ENCODE peak calls at places on chromosome 14, in seven cellular contexts. H is H9, T is neuronal stem cell, P is IMR-90, S is mesenchymal stem cell, O is H1, Y is trophoblast cell. V is an unnamed sample.

GRCh38 chr14:72961579-72962335 is 35.5 kb downstream of the DCAF4 start:
- DNase-seq in Y (peak), H (no peak), P (peak), T (no peak), S (peak), O (no peak), V (peak)

GRCh38 chr14:64294672-64295413 is 672 bp upstream of the ESR2 start:
- DNase-seq in T (peak), Y (peak), O (peak), H (peak), S (peak), P (peak), V (peak)

GRCh38 chr14:93880025-93880820 is 46.9 kb upstream of the FAM181A start:
- DNase-seq in P (no peak), O (no peak), S (no peak), T (no peak), Y (no peak), H (no peak), V (peak)

GRCh38 chr14:68810173-68811153 is 17.6 kb upstream of the ZFP36L1 start:
- DNase-seq in T (no peak), H (no peak), S (no peak), Y (no peak), O (no peak), P (no peak), V (no peak)

GRCh38 chr14:96268426-96269358 is 12.7 kb downstream of the BDKRB1 start:
- DNase-seq in O (peak), S (peak), T (no peak), Y (no peak), P (peak), H (peak), V (no peak)

GRCh38 chr14:87745507-87746118 is 247.4 kb downstream of the GALC start:
- DNase-seq in T (peak), P (peak), O (peak), Y (peak), S (peak), H (peak), V (peak)

GRCh38 chr14:64707661-64708060 is 3.4 kb downstream of the PLEKHG3 start:
- DNase-seq in T (no peak), S (peak), P (peak), Y (peak), H (no peak), O (no peak), V (peak)

GRCh38 chr14:53304726-53305381 is 151.7 kb upstream of the DDHD1 start:
- DNase-seq in O (no peak), H (no peak), T (no peak), Y (no peak), P (peak), S (peak), V (no peak)

GRCh38 chr14:60163741-60164140 is 1.5 kb downstream of the DHRS7 start:
- DNase-seq in P (no peak), S (no peak), H (no peak), Y (no peak), O (no peak), T (no peak), V (no peak)

GRCh38 chr14:35366048-35366428 is 38.5 kb downstream of the NFKBIA start:
- DNase-seq in T (no peak), Y (peak), P (peak), O (no peak), H (no peak), S (peak), V (no peak)

GRCh38 chr14:58944226-58944769 is 244.2 kb upstream of the DAAM1 start:
- DNase-seq in T (no peak), H (no peak), S (no peak), P (no peak), O (no peak), Y (peak), V (peak)

GRCh38 chr14:50829472-50830043 is 1.4 kb downstream of the NIN start:
- DNase-seq in P (no peak), T (no peak), O (peak), H (peak), S (no peak), Y (no peak), V (peak)

GRCh38 chr14:21025374-21026151 is 702 bp upstream of the NDRG2 start:
- DNase-seq in S (no peak), P (no peak), O (peak), T (peak), Y (no peak), H (peak), V (peak)

GRCh38 chr14:93099187-93099586 is 16.5 kb downstream of the ITPK1 start:
- DNase-seq in H (no peak), Y (no peak), O (no peak), S (peak), P (no peak), T (no peak), V (no peak)

GRCh38 chr14:102785598-102785963 is 8.3 kb downstream of the TRAF3 start:
- DNase-seq in S (no peak), O (no peak), Y (no peak), H (no peak), T (no peak), P (no peak), V (no peak)

GRCh38 chr14:47044841-47045240 is 393.3 kb upstream of the RPL10L start:
- DNase-seq in T (peak), S (peak), Y (peak), H (peak), O (peak), P (no peak), V (peak)

GRCh38 chr14:61607570-61608244 is 87.6 kb upstream of the HIF1A start:
- DNase-seq in Y (no peak), S (no peak), H (peak), O (no peak), T (no peak), P (no peak), V (peak)

GRCh38 chr14:26765768-26766550 is 168.1 kb upstream of the NOVA1 start:
- DNase-seq in Y (peak), P (peak), T (peak), H (no peak), S (peak), O (no peak), V (peak)

GRCh38 chr14:88901991-88902390 is 77.5 kb downstream of the TTC8 start:
- DNase-seq in Y (no peak), P (no peak), H (no peak), T (no peak), S (no peak), O (no peak), V (no peak)

GRCh38 chr14:23366163-23366921 is 1.4 kb upstream of the EFS start:
- DNase-seq in H (peak), P (peak), T (peak), Y (peak), S (peak), O (peak), V (peak)

GRCh38 chr14:101731187-101732080 is 30.1 kb upstream of the PPP2R5C start:
- DNase-seq in H (peak), P (peak), O (no peak), S (peak), T (no peak), Y (peak), V (peak)

GRCh38 chr14:67442139-67442906 is 30.4 kb upstream of the PLEK2 start:
- DNase-seq in H (no peak), Y (no peak), P (no peak), O (no peak), T (no peak), S (no peak), V (no peak)

GRCh38 chr14:56205906-56206305 is 87.7 kb downstream of the PELI2 start:
- DNase-seq in P (no peak), T (no peak), O (no peak), S (no peak), H (no peak), Y (no peak), V (no peak)

GRCh38 chr14:22786685-22787084 is 20.2 kb downstream of the OXA1L start:
- DNase-seq in S (no peak), Y (no peak), P (no peak), T (no peak), O (no peak), H (no peak), V (no peak)

GRCh38 chr14:23828611-23829010 is 125.0 kb upstream of the DHRS4 start:
- DNase-seq in O (no peak), P (no peak), Y (no peak), T (no peak), H (no peak), S (no peak), V (no peak)

GRCh38 chr14:64185184-64185583 is 109.0 kb downstream of the ESR2 start:
- DNase-seq in Y (no peak), T (no peak), O (no peak), P (no peak), S (no peak), H (no peak), V (no peak)

GRCh38 chr14:60590907-60591510 is 58.3 kb downstream of the SIX1 start:
- DNase-seq in Y (no peak), O (no peak), S (no peak), P (peak), T (no peak), H (no peak), V (peak)

GRCh38 chr14:65356327-65356836 is 56.1 kb upstream of the FUT8 start:
- DNase-seq in H (peak), Y (peak), P (peak), T (no peak), O (no peak), S (peak), V (peak)

GRCh38 chr14:88987516-88987915 is 163.1 kb downstream of the TTC8 start:
- DNase-seq in Y (no peak), S (no peak), O (no peak), H (no peak), P (no peak), T (no peak), V (no peak)

GRCh38 chr14:64738306-64738879 is 34.2 kb downstream of the PLEKHG3 start:
- DNase-seq in P (no peak), T (no peak), H (no peak), O (no peak), Y (no peak), S (no peak), V (no peak)

GRCh38 chr14:55671641-55672040 is 91.6 kb downstream of the KTN1 start:
- DNase-seq in T (no peak), S (no peak), P (peak), Y (peak), O (no peak), H (no peak), V (no peak)

GRCh38 chr14:102517412-102518062 is 8.0 kb upstream of the ANKRD9 start:
- DNase-seq in S (no peak), Y (peak), O (peak), T (no peak), P (no peak), H (peak), V (no peak)

GRCh38 chr14:29757188-29757680 is 170.4 kb downstream of the PRKD1 start:
- DNase-seq in S (no peak), T (no peak), Y (no peak), P (no peak), O (no peak), H (no peak), V (peak)

GRCh38 chr14:54894995-54895394 is 7.6 kb downstream of the GCH1 start:
- DNase-seq in S (peak), Y (peak), P (peak), H (no peak), T (no peak), O (no peak), V (no peak)

GRCh38 chr14:35161231-35161630 is 38.9 kb downstream of the PRORP start:
- DNase-seq in P (peak), H (no peak), O (no peak), T (no peak), Y (peak), S (peak), V (no peak)

GRCh38 chr14:51095854-51096823 is 1.2 kb upstream of the TRIM9 start:
- DNase-seq in Y (peak), O (no peak), H (peak), T (peak), S (peak), P (peak), V (peak)

GRCh38 chr14:55101698-55102097 is 27.4 kb upstream of the LGALS3 start:
- DNase-seq in P (no peak), Y (no peak), T (no peak), H (no peak), S (no peak), O (no peak), V (no peak)

GRCh38 chr14:38521591-38521990 is 265.7 kb upstream of the CLEC14A start:
- DNase-seq in O (no peak), P (no peak), T (no peak), H (no peak), Y (no peak), S (no peak), V (no peak)
- H2AK5ac ChIP-seq in O (no peak), P (no peak), T (no peak), H (no peak), Y (no peak), S (no peak), V (no peak)

GRCh38 chr14:75995372-75996041 is 9.9 kb downstream of the IFT43 start:
- DNase-seq in T (no peak), H (no peak), S (no peak), Y (peak), P (peak), O (no peak), V (no peak)

GRCh38 chr14:75989134-75989533 is 3.6 kb downstream of the IFT43 start:
- DNase-seq in O (no peak), S (peak), Y (peak), P (peak), T (no peak), H (no peak), V (no peak)

GRCh38 chr14:75990297-75990696 is 4.7 kb downstream of the IFT43 start:
- DNase-seq in P (no peak), Y (no peak), H (no peak), T (no peak), O (no peak), S (no peak), V (no peak)

GRCh38 chr14:75993567-75994041 is 8.0 kb downstream of the IFT43 start:
- DNase-seq in P (no peak), O (no peak), H (no peak), S (no peak), Y (no peak), T (no peak), V (no peak)

GRCh38 chr14:75991753-75992152 is 6.2 kb downstream of the IFT43 start:
- DNase-seq in S (no peak), Y (no peak), P (peak), O (no peak), T (no peak), H (no peak), V (no peak)
- H3K4me2 ChIP-seq in S (no peak), Y (no peak), P (no peak), O (no peak), T (no peak), H (no peak), V (no peak)

DNA sequence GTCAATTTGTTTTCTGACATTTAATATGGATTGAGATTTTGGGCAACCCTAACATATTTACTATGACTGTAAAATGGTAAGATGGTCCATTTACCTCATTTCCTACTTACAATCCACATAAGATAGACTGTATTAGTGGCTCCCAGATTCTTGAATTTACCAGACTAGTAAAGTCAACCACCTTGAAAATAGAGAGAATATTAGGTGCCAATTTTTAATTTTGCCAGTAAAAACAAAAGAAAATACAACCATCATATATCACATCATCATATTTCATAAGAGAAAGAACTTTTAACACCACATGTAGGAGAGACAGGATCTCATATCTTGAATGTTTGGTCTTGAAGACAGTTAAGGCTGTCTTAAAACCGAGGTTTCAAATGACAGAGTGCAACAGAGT is 7.7 kb upstream of the FBLN5 start:
- DNase-seq in S (no peak), P (no peak), H (no peak), Y (no peak), O (no peak), T (no peak), V (no peak)
- H3K4ac ChIP-seq in S (no peak), P (no peak), H (no peak), Y (no peak), O (no peak), T (no peak), V (no peak)

GRCh38 chr14:104063998-104064397 is 21.5 kb upstream of the ASPG start:
- DNase-seq in H (no peak), O (no peak), S (no peak), P (no peak), Y (no peak), T (no peak), V (no peak)
- H2AK5ac ChIP-seq in H (no peak), O (no peak), S (no peak), P (no peak), Y (no peak), T (no peak), V (no peak)

V was measured in mesendoderm.